ENCODE peak calls at places on chromosomes 13 and 19, in seven cellular contexts. A is uterus, N is IMR-90, X is upper lobe of right lung, Q is mesendoderm, Y is neural progenitor cell, M is heart left ventricle. R is an unnamed sample.

GRCh38 chr19:53903055-53903680 is 5.9 kb upstream of the CACNG7 start:
- DNase-seq in N (peak; percentile 30), Q (peak; percentile 92), M (no peak), A (no peak), Y (peak; percentile 92), X (no peak), R (no peak)

GRCh38 chr13:59690857-59691500 is 472.7 kb downstream of the DIAPH3 start:
- DNase-seq in A (no peak), X (no peak), Q (no peak), M (no peak), Y (no peak), N (no peak), R (no peak)

GRCh38 chr13:97627566-97627965 is 193.6 kb downstream of the RAP2A start:
- DNase-seq in Y (peak; percentile 20), X (no peak), A (peak; percentile 19), Q (peak; percentile 76), N (peak; percentile 95), M (peak; percentile 39), R (peak; percentile 78)

GRCh38 chr19:46860846-46861690 is at the start of gene ARHGAP35:
- DNase-seq in M (peak; percentile 37), N (no peak), Y (no peak), X (peak; percentile 72), A (peak; percentile 30), Q (no peak), R (no peak)

GRCh38 chr13:112074139-112074710 is 7.3 kb downstream of the SOX1 start:
- DNase-seq in X (no peak), A (no peak), Q (no peak), M (no peak), N (no peak), Y (peak; percentile 34), R (no peak)

GRCh38 chr19:18856385-18857126 is 24.8 kb downstream of the UPF1 start:
- DNase-seq in A (no peak), X (no peak), Y (peak; percentile 58), Q (peak; percentile 43), N (no peak), M (no peak), R (no peak)

GRCh38 chr19:17234911-17235617 is 9.0 kb downstream of the OCEL1 start:
- DNase-seq in M (peak; percentile 43), Q (peak; percentile 77), Y (peak; percentile 76), N (peak; percentile 38), A (peak; percentile 64), X (no peak), R (peak; percentile 45)

GRCh38 chr13:67094952-67095351 is 135.2 kb downstream of the PCDH9 start:
- DNase-seq in M (no peak), Q (no peak), N (peak; percentile 12), A (no peak), Y (no peak), X (no peak), R (no peak)

GRCh38 chr19:45395524-45396388 is 9.1 kb downstream of the PPP1R13L start:
- DNase-seq in M (no peak), Y (peak; percentile 66), X (no peak), A (no peak), N (no peak), Q (peak; percentile 91), R (no peak)

GRCh38 chr19:7638802-7639465 is 2.0 kb downstream of the STXBP2 start:
- DNase-seq in M (no peak), X (no peak), Y (no peak), A (no peak), N (no peak), Q (no peak), R (no peak)

GRCh38 chr19:8412783-8413592 is at the start of gene MARCHF2:
- DNase-seq in X (peak; percentile 99), Y (peak; percentile 99), Q (peak; percentile 97), A (peak; percentile 95), M (peak; percentile 98), N (peak; percentile 97), R (peak; percentile 97)

GRCh38 chr13:75762066-75762937 is 126.2 kb downstream of the LMO7 start:
- DNase-seq in M (no peak), Y (no peak), N (peak; percentile 63), Q (no peak), A (no peak), X (no peak), R (no peak)

GRCh38 chr13:70104481-70104880 is 3.1 kb upstream of the ATXN8OS start:
- DNase-seq in M (no peak), Y (no peak), N (no peak), X (no peak), A (no peak), Q (no peak), R (no peak)

GRCh38 chr13:70107125-70107497 is 515 bp upstream of the ATXN8OS start:
- DNase-seq in A (no peak), Q (no peak), Y (peak; percentile 4), X (no peak), N (no peak), M (no peak), R (no peak)

GRCh38 chr13:70108276-70108845 is at the start of gene KLHL1:
- DNase-seq in M (no peak), X (no peak), Y (peak; percentile 28), Q (no peak), N (no peak), A (no peak), R (no peak)

DNA sequence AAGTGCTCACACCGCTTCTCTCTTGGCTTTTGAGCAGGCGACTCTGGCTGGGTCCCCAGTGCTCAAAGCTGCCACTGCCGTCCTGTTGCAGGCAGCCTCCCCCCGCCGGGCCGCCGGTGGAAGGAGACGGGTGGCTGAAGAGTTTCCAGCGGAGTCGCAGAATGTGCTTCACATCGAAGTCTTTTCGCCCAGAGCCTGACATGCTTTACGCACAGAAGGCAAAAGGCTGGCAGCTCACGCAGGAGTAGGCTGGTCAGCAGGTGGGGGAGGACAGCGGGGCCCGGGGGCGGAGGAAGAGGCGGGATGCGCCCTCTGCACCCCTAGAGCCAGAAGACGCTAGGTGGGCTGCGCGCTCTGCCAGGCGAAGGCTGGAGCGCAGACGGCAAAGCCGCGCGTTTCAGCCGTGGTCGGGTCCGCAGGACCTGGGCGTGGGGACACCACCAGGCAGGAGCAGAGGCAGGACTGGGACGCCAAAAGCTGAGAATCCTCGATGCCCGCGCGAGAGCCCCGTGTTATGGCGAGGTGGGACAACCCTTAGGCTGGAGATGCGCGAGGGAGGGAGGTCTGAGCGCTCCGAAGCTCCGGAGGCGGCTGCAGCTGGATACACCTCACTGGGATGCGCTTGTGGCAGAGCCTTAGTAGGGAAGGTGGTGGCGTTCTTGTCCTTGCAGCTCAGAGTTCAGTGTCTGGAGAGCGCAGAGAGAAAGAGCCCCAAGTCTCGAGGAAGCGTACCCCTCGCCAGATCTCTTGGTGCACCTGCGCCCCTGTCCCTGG is at the start of gene ATXN8OS:
- DNase-seq in X (no peak), N (no peak), M (peak; percentile 10), Q (peak; percentile 38), Y (peak; percentile 61), A (no peak), R (no peak)
- H3K27ac ChIP-seq in X (no peak within 1 kb of the TSS), N (no peak within 1 kb of the TSS), M (no peak within 1 kb of the TSS), Q (no peak within 1 kb of the TSS), Y (no peak within 1 kb of the TSS), A (no peak within 1 kb of the TSS), R (no peak within 1 kb of the TSS)

DNA sequence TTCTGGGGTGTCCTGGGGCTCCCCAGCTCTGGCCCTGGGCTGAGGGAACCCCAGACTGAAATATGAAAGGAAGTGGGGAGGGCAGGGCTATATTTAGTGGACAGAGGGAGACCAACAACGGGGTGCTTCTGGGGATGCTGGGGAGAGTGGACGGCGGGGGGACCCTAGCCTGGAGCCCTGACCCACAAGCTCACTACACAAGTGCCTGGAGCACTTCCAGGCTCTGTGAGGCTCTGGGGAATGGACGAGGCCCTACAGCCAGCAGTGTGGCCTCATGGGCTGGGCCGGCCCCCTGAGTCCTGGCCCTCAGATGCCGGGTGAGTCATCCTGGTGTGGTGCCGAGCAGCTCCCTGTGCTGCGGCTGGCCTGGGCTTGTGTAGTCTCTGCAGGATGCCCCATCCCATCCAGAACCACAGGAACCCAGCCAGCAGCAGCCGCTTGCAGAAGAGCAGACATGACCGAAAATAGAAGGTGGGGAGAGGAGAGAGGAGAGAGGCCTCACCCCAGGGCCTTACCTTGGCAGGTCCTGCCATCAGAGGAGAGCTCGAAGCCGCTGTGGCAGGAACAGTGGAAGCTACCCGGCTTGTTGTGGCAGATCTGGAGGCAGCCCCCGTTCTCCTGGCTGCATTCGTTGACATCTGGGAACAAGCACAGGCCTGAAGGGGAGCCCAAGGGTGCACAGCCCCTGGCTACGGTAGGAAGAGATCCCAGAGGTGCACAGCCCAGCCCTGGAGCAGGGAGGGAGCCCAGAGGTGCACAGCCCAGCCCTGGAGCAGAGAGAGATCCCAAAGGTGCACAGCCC is 26.1 kb downstream of the GAS6 start:
- DNase-seq in Y (no peak), M (peak; percentile 98), N (peak; percentile 98), X (peak; percentile 89), A (peak; percentile 98), Q (peak; percentile 86), R (peak; percentile 99)
- H3K27ac ChIP-seq in Y (peak overlapping the region; percentile 2), M (peak overlapping the region; percentile 84), N (peak overlapping the region; percentile 98), X (peak overlapping the region; percentile 82), A (peak overlapping the region; percentile 92), Q (peak overlapping the region; percentile 68), R (peak overlapping the region; percentile 97)

GRCh38 chr13:41613984-41614581 is 156.7 kb downstream of the RGCC start:
- DNase-seq in X (peak; percentile 64), Y (peak; percentile 16), M (peak; percentile 75), Q (peak; percentile 29), A (peak; percentile 68), N (peak; percentile 96), R (no peak)

GRCh38 chr13:41611385-41611784 is 154.0 kb downstream of the RGCC start:
- DNase-seq in Y (no peak), N (no peak), X (no peak), A (no peak), M (no peak), Q (no peak), R (no peak)

GRCh38 chr13:41615520-41615838 is 158.1 kb downstream of the RGCC start:
- DNase-seq in Y (no peak), Q (no peak), X (no peak), M (no peak), A (no peak), N (no peak), R (no peak)

GRCh38 chr13:41614671-41615519 is 157.5 kb downstream of the RGCC start:
- DNase-seq in Y (no peak), M (no peak), A (peak; percentile 41), N (peak; percentile 54), Q (peak; percentile 50), X (no peak), R (no peak)

GRCh38 chr13:41613471-41613870 is 156.1 kb downstream of the RGCC start:
- DNase-seq in Y (peak; percentile 15), N (no peak), Q (no peak), X (no peak), A (no peak), M (no peak), R (no peak)
- H3K27ac ChIP-seq in Y (no peak overlapping the region), N (peak overlapping the region; percentile 65), Q (no peak overlapping the region), X (peak overlapping the region; percentile 52), A (peak overlapping the region; percentile 78), M (peak overlapping the region; percentile 75), R (peak overlapping the region; percentile 58)

GRCh38 chr19:4638330-4638729 is 986 bp upstream of the TNFAIP8L1 start:
- DNase-seq in N (no peak), Q (no peak), Y (no peak), M (peak; percentile 79), X (no peak), A (peak; percentile 37), R (peak; percentile 36)

GRCh38 chr19:4638828-4639530 is at the start of gene TNFAIP8L1:
- DNase-seq in Y (peak; percentile 99), Q (peak; percentile 98), M (peak; percentile 98), A (peak; percentile 96), N (peak; percentile 92), X (peak; percentile 98), R (peak; percentile 94)

GRCh38 chr19:4640247-4641000 is 1.1 kb downstream of the TNFAIP8L1 start:
- DNase-seq in Q (no peak), N (no peak), M (no peak), A (no peak), X (no peak), Y (no peak), R (no peak)

GRCh38 chr19:4641132-4641531 is 1.8 kb downstream of the TNFAIP8L1 start:
- DNase-seq in X (no peak), A (no peak), N (no peak), Q (no peak), Y (no peak), M (no peak), R (no peak)

GRCh38 chr19:4639531-4640246 is 373 bp downstream of the TNFAIP8L1 start:
- DNase-seq in Y (no peak), M (peak; percentile 47), Q (no peak), X (peak; percentile 72), N (no peak), A (peak; percentile 49), R (no peak)
- H3K27ac ChIP-seq in Y (no peak overlapping the region), M (peak overlapping the region; percentile 92), Q (no peak overlapping the region), X (peak overlapping the region; percentile 78), N (peak overlapping the region; percentile 19), A (peak overlapping the region; percentile 66), R (peak overlapping the region; percentile 81)